ENCODE peak calls at places on chromosomes 6 and 20, in six cellular contexts. F is HepG2; V is CD8-positive, alpha-beta T cell; J is A549; U is PC-9; I is progenitor cell of endocrine pancreas. X is an unnamed sample.
A peak's percentile ranks its signal among the peaks of the same experiment; 100 is the strongest.

GRCh38 chr6:3063733-3064700 is 4.3 kb upstream of the RIPK1 start:
- DNase-seq in F (peak; percentile 86), V (peak; percentile 90), J (peak; percentile 87), U (peak; percentile 63), I (peak; percentile 62), X (peak; percentile 83)

GRCh38 chr20:19785886-19786285 is 27.8 kb downstream of the RIN2 start:
- DNase-seq in V (no peak), I (no peak), F (no peak), U (no peak), J (no peak), X (no peak)

GRCh38 chr6:39952170-39952569 is 17.9 kb upstream of the MOCS1 start:
- DNase-seq in V (no peak), I (no peak), U (no peak), F (no peak), J (no peak), X (no peak)

GRCh38 chr20:50625986-50626677 is 65.2 kb downstream of the RIPOR3 start:
- DNase-seq in J (peak; percentile 73), I (no peak), V (no peak), F (peak; percentile 75), U (no peak), X (peak; percentile 91)

GRCh38 chr6:39357998-39358686 is 35.6 kb upstream of the KCNK16 start:
- DNase-seq in U (no peak), I (no peak), V (no peak), J (no peak), F (no peak), X (peak; percentile 43)

GRCh38 chr6:132952468-132952867 is 138.1 kb downstream of the RPS12 start:
- DNase-seq in I (no peak), F (peak; percentile 45), J (peak; percentile 13), U (no peak), V (no peak), X (no peak)

GRCh38 chr20:16263582-16263981 is 309.7 kb downstream of the KIF16B start:
- DNase-seq in U (no peak), F (no peak), I (no peak), J (no peak), V (no peak), X (no peak)

GRCh38 chr20:16352321-16352720 is 220.9 kb downstream of the KIF16B start:
- DNase-seq in I (no peak), V (no peak), U (no peak), F (no peak), J (no peak), X (no peak)

GRCh38 chr6:27591660-27592059 is 118.8 kb upstream of the ZNF184 start:
- DNase-seq in F (peak; percentile 72), J (peak; percentile 74), I (no peak), U (peak; percentile 60), V (no peak), X (peak; percentile 59)

GRCh38 chr20:58053391-58054055 is 174.9 kb downstream of the ANKRD60 start:
- DNase-seq in F (no peak), J (no peak), V (no peak), U (no peak), I (no peak), X (no peak)

GRCh38 chr20:46343358-46344357 is 35.4 kb upstream of the CDH22 start:
- DNase-seq in V (no peak), U (no peak), I (no peak), J (no peak), F (no peak), X (no peak)

GRCh38 chr6:137044366-137045220 is at the start of gene IL20RA:
- DNase-seq in U (peak; percentile 61), V (no peak), J (no peak), F (no peak), I (peak; percentile 52), X (peak; percentile 47)

GRCh38 chr6:36139991-36140710 is 9.8 kb downstream of the MAPK13 start:
- DNase-seq in I (no peak), F (no peak), V (no peak), U (no peak), J (no peak), X (no peak)

GRCh38 chr20:35020108-35021031 is 64.7 kb downstream of the MYH7B start:
- DNase-seq in V (no peak), I (no peak), U (no peak), F (no peak), J (no peak), X (no peak)

GRCh38 chr6:161370882-161371281 is 97.0 kb upstream of the AGPAT4 start:
- DNase-seq in V (peak; percentile 65), J (peak; percentile 76), F (peak; percentile 60), I (peak; percentile 47), U (no peak), X (peak; percentile 77)

GRCh38 chr6:45710304-45710821 is 305.3 kb downstream of the CLIC5 start:
- DNase-seq in F (no peak), U (peak; percentile 83), J (peak; percentile 2), V (peak; percentile 25), I (no peak), X (peak; percentile 17)

GRCh38 chr6:141641951-141642350 is 490.8 kb upstream of the GJE1 start:
- DNase-seq in I (no peak), J (no peak), U (no peak), F (no peak), V (no peak), X (no peak)

GRCh38 chr6:141635621-141636020 is 497.1 kb upstream of the GJE1 start:
- DNase-seq in F (no peak), V (no peak), U (no peak), I (no peak), J (no peak), X (no peak)

GRCh38 chr6:141641406-141641805 is 491.3 kb upstream of the GJE1 start:
- DNase-seq in F (no peak), J (no peak), U (no peak), I (no peak), V (no peak), X (no peak)
- TF ChIP-seq CTCF in F (no peak), J (no peak), U (peak; percentile 25), I (no peak), V (no peak), X (no peak)

DNA sequence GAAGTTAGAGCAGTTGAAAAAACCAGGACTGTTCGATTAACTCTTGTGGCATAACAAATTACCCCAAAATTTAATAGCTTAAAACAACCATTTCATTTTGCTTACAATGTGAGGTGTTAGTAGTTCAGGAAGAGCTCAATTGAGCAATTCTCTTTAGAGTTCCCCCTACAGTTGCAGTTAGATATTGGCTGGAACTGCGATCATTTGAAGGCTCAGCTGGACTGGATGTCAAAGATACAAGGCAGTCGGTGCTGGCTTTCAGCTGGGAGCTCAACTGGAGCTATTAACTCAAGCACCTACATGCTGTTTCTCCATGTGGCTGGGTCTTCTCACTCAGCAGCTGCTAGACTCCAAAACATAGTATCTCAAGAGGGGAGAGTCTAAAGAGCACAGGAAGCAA is 96.0 kb upstream of the LOC128125822 start:
- DNase-seq in J (no peak), I (no peak), U (no peak), F (peak; percentile 60), V (no peak), X (no peak)
- TF ChIP-seq CTCF in J (no peak), I (peak; percentile 17), U (no peak), F (peak; percentile 49), V (no peak), X (no peak)

DNA sequence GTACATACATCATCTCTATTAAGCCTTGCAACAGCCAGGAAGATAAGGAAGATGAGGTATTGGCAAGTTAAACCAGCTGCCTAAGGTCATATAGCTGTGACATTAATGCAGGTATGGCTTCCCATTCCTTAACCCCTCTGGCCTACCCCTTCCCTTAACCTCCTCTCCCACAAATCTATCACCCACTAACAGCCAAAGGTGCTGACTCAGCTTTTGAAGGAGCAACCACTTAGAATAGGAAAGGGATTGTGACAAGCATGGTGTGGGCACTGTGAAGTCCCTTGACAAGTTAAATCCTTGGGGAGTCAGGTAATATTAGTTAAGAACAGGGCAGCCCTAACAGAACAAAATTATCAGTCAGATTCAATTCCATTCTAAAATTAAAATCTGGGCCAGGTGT is 5.4 kb upstream of the SH3BGRL2 start:
- DNase-seq in V (no peak), J (no peak), F (no peak), I (no peak), U (no peak), X (no peak)
- TF ChIP-seq CTCF in V (no peak), J (no peak), F (no peak), I (no peak), U (no peak), X (no peak)

DNA sequence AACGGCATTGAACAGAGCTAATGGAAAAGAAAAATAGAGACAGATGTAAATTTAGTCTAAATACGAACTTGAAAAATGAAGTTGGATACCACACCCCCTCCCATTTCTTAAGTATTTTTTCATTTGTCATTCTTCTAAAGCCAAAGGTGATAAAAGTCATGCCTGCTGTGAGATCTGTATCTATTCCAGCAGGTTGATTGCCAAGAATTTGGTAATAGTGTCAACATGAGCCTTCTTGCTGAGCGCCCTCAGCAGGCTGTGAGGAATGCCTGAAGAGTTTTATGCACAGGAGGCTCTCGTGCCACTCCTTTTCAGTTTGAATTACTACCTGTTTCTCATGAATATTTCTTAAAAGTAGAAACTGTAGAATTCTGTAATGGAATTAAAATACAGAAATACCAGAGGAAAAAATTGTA is 165.4 kb downstream of the QKI start:
- DNase-seq in U (peak; percentile 62), V (no peak), F (no peak), I (no peak), J (peak; percentile 16), X (no peak)
- TF ChIP-seq CTCF in U (no peak), V (no peak), F (no peak), I (no peak), J (no peak), X (no peak)